ENCODE peak calls at places on chromosomes 6 and 20, in five cellular contexts. L is H9, Q is neuronal stem cell, K is trophoblast cell, M is H1. Z is an unnamed sample.

GRCh38 chr20:23666189-23666588 is 22.6 kb downstream of the CST4 start:
- DNase-seq in Q (no peak), L (no peak), K (no peak), M (no peak), Z (peak)

GRCh38 chr6:142802124-142802523 is 142.9 kb downstream of the HIVEP2 start:
- DNase-seq in L (no peak), K (peak), Q (no peak), M (no peak), Z (peak)

GRCh38 chr6:753486-753885 is 60.5 kb upstream of the EXOC2 start:
- DNase-seq in M (no peak), Q (no peak), L (no peak), K (no peak), Z (no peak)

GRCh38 chr6:80316655-80317332 is 210.3 kb downstream of the BCKDHB start:
- DNase-seq in L (no peak), M (no peak), Q (no peak), K (no peak), Z (no peak)

GRCh38 chr20:2658414-2659354 is 5.3 kb downstream of the IDH3B start:
- DNase-seq in Q (no peak), L (peak), M (no peak), K (no peak), Z (no peak)

GRCh38 chr6:158000530-158001307 is 19.1 kb downstream of the SYNJ2 start:
- DNase-seq in L (no peak), Q (no peak), M (no peak), K (no peak), Z (no peak)

GRCh38 chr6:112466378-112467151 is 119.4 kb downstream of the RFPL4B start:
- DNase-seq in L (no peak), M (no peak), Q (no peak), K (peak), Z (peak)

GRCh38 chr20:57280221-57280620 is 13.8 kb upstream of the BMP7 start:
- DNase-seq in M (no peak), L (no peak), Q (no peak), K (no peak), Z (no peak)

GRCh38 chr6:26234421-26235239 is 130.4 kb upstream of the BTN3A2 start:
- DNase-seq in K (peak), M (no peak), L (peak), Q (no peak), Z (peak)

GRCh38 chr20:51091564-51092195 is 68.8 kb upstream of the KCNG1 start:
- DNase-seq in L (no peak), K (peak), M (no peak), Q (no peak), Z (no peak)

GRCh38 chr6:160160450-160160849 is 38.8 kb downstream of the SLC22A1 start:
- DNase-seq in Q (no peak), M (no peak), K (no peak), L (no peak), Z (no peak)

DNA sequence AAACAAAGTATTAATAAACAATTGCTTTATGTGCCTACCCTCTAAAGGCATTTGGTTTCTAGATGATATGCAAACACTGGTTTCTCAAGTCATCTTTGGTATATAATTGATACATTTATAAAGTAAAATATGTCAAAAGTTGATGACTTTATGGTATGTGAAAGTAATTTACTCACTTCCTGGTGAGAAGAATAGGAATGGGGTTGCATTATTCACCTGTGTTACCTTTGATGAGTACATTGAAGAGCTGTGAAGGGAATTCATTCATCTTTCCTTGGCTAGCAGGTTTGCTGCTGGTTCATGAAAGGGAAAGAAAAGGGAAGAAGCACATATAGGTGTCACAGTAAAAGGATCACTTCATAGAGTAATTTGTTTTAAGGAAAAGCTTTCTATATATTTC is 20.4 kb downstream of the RNF217 start:
- DNase-seq in K (no peak), L (no peak), M (no peak), Q (no peak), Z (no peak)
- H2BK5ac ChIP-seq in K (no peak), L (no peak), M (no peak), Q (no peak), Z (no peak)

GRCh38 chr6:100117680-100118079 is 123.7 kb upstream of the MCHR2 start:
- DNase-seq in L (no peak), Q (no peak), M (no peak), K (no peak), Z (no peak)

GRCh38 chr6:100118301-100118700 is 124.3 kb upstream of the MCHR2 start:
- DNase-seq in M (no peak), L (no peak), Q (no peak), K (no peak), Z (no peak)

GRCh38 chr6:100119261-100119660 is 125.2 kb upstream of the MCHR2 start:
- DNase-seq in M (no peak), L (no peak), K (peak), Q (no peak), Z (no peak)

GRCh38 chr6:100115702-100116101 is 121.7 kb upstream of the MCHR2 start:
- DNase-seq in L (no peak), M (no peak), Q (no peak), K (no peak), Z (no peak)

DNA sequence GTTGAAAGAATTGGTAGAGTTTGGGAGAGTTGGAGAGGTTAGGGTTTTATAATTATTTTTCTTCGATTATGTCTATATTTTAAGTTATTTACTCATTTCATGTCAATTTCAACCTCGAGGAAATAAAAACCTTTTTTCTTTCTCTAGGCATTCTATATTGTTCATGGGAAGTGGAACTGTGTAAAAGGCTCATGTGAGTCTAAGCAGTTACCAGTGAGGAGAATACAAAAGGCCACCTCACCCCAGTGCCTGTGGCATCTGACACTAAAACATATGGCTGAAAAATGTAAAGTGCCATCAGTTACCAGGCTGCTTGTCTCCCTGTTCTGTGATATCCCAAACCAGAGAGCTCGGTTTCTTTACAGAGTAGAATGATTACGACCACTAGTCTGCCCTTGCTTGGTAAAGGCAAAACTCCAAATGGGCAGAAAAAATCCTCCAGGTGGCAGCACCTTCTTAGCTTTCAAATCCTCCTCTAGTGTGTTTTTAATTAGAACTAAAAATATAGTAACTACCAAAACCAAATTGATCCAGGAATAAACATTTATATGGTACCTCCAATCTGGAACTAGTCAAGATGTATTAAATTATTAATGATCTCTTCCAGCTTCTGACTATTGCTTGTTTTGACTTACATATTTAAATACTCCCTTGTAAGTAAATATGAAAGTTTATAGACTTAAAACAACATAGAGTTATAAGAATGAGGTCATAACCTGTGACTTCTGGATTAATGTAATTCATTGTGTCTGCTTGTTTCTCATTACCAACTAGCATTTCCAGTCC is 122.6 kb upstream of the MCHR2 start:
- DNase-seq in L (peak), M (peak), K (peak), Q (peak), Z (peak)
- H4K8ac ChIP-seq in L (no peak), M (no peak), K (no peak), Q (no peak), Z (no peak)

DNA sequence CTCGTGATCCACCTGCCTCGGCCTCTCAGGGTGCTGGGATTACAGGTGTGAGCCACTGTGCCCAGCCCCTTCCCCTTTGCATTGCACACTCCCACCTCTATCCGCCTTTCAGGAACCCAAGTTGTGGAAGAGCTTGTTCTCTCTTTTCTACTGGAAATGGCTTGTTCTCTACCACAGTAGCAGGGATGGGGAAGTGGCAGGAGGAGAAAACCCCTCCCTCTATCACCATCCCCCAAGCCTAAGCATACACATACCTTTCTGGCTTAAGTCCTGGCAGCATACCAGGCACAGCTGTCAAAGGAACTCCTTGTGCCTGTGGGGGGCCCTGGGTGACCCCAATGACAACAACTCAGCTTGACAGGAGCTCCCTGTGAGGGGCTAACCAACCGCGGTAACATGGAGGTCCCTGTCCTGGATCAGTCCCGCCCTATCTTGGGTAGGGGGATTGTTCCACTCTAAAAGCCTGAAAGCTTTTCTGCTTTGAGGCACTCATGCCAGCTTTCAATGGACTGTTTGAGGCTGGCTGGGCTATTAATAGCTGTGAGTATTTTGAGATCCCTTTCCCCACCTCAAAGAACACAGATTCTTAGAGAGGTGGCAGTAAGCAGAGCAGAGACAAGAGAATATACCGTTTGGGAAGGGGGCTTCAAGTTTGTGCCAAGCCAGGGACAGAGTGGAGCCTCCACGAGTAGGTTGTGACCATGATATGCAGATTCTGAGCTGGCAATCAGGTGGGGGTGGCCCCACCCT is 2.3 kb downstream of the KLHDC3 start:
- DNase-seq in M (no peak), L (no peak), K (no peak), Q (no peak), Z (no peak)
- H2BK12ac ChIP-seq in M (no peak), L (no peak), K (no peak), Q (no peak), Z (no peak)

GRCh38 chr6:125904871-125905270 is 51.7 kb upstream of the HINT3 start:
- DNase-seq in K (no peak), Q (no peak), L (no peak), M (no peak), Z (peak)

GRCh38 chr6:125906158-125906998 is 50.2 kb upstream of the HINT3 start:
- DNase-seq in K (peak), Q (peak), L (peak), M (no peak), Z (peak)

GRCh38 chr6:125913145-125913544 is 43.4 kb upstream of the HINT3 start:
- DNase-seq in Q (no peak), L (no peak), K (no peak), M (no peak), Z (no peak)

GRCh38 chr6:125913864-125914351 is 42.7 kb upstream of the HINT3 start:
- DNase-seq in K (peak), L (no peak), M (no peak), Q (no peak), Z (peak)

DNA sequence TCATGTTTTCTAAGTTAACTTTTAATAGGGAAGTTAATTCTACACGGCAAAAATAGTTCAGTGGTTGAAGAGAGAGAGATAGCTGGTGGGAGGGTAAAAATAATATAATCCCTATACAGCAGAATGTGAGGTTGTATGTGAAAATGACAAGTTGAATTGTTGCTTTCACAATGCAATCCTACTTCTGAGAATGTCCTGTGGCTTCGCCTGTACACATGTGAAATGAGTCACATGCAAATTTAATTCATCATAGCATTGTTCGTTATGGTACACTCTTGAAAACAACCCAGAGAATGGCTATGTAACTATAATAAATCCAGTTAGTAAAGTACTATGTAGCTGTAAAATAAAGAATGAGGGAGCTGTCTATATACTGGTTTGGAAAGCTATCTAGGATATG is 46.1 kb upstream of the HINT3 start:
- DNase-seq in L (no peak), M (no peak), Q (no peak), K (no peak), Z (peak)
- H2BK5ac ChIP-seq in L (no peak), M (no peak), Q (no peak), K (no peak), Z (no peak)

GRCh38 chr20:16699287-16699686 is 30.5 kb upstream of the SNRPB2 start:
- DNase-seq in K (no peak), M (no peak), L (no peak), Q (no peak), Z (no peak)
- H4K8ac ChIP-seq in K (no peak), M (no peak), L (no peak), Q (no peak), Z (no peak)

DNA sequence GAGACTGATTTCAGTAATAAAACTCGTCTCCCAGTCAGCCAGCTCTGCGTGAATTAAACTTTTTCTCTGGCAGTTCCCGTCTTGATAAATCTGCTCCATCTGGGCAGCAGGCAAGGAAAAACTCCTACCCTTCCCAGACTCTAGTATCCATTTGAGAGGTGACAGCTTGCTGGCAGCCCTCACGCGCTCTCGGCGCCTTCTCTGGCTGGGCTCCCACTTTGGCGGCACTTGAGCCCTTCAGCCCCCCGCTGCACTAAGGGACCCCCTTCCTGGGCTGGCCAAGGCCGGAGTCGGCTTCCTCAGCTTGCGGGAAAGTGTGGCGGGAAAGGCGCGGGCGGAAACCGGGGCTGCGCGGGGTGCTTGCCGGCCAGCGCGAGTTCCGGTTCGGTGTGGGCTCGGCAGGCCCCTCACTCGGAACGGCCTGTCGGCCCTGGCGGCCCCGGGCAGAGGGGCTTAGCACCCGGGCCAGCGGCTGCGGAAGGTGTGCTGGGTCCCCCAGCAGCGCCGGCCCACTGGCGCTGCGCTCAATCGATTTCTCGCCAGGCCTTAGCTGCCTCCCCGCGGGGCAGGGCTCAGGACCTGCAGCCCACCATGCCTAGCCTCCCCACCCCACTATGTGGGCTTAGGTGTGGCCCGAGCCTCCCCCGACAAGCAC is 21.8 kb upstream of the GMPR start:
- DNase-seq in L (no peak), Q (no peak), K (no peak), M (no peak), Z (no peak)
- H2BK12ac ChIP-seq in L (no peak), Q (peak), K (peak), M (no peak), Z (peak)

DNA sequence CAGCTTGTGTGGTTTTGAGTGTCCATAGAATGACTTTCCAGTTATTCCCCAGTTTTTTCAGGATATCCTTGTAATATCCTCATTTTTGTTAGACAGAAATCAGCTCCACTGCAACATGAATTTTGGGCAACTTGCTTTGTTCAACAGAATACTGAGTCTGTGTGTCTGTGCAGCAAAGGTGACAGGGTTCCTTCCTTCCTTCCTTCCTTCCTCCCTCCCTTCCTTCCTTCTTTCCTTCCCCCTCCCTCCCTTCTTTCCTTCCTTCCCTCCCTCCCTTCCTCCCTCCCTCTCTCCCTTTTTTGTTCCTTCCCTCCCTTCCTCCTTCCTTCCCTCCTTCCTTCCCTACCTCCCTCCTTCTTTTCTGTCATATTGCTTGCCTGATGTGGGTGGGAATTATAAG is 496.5 kb downstream of the EPM2A start:
- DNase-seq in Q (no peak), M (no peak), L (no peak), K (no peak), Z (no peak)
- H2BK5ac ChIP-seq in Q (no peak), M (no peak), L (no peak), K (no peak), Z (no peak)

DNA sequence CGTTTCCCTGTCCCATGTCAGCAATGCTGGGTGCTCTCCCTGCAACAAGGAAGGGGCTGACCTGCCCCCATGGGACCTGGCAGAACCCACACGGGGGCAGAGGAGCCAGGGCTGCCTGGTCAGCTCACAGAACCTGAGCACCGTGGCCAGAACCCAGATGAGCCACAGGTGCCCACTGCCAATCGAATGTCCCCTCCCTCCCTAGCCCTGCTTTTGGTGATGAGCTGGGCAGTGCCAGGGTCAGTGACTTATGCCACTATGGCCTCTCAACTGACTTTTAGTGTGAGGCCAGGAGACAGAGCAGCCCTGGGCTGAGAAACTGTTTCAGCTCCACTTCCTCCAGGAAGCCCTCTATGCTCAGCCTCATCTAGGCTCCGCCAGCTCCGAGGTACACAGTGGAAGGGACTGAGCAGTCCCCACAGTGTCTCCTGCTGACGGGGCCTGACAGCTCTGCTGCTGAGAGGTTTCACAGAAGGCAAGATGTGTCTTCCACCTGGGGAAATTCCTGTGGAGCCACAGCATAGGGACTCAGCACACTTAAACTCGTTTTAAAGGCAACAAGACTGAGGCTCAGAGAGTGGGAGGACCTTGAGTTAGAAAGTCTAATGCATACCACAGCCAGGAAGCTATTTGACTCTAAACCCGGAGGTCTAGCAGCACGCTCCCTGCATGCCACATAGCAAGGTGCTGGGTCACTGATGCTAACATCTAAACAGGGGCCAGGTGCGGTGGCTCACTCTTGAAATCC is 6.9 kb downstream of the ADA start:
- DNase-seq in L (no peak), M (no peak), K (peak), Q (no peak), Z (peak)
- H4K8ac ChIP-seq in L (no peak), M (peak), K (peak), Q (no peak), Z (no peak)

DNA sequence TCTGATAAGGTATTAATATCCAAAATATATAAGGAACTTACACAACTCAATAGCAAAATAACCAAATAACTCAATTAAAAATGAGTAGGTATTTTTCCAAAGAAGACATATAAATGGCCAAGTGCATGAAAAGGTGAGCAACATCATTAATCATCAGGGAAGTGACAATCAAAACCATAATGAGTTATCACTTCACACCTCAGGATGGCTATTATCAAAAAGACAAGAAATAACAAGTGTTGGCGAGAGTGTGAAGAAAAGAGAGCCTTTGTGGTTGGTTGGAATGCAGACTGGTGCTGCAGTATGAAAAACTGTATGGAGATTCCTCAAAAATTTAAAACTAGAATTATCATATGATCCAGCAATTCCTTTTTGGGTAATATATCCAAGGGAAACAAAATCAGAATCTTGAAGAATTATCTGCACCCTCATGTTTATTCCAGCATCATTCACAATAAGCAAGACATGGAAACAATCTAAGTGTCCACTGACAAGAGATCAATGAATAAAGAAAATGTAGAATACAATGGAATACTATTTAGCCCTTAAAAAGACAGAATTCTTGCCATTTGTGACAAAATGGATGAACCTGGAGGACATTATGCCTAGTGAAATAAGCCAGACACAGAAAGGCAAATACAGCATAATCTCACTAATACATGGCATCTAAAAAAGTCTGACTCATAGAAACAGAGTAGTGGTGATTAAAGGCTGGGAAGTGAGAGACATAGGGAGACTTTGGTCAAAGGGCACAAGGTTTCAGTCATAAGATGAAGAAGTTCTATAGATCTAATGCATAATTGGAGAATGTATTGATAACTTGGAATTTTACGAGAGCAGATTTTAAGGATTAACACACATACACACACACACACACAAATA is 175.6 kb downstream of the FOXA2 start:
- DNase-seq in K (no peak), L (no peak), Q (no peak), M (no peak), Z (no peak)
- H2BK12ac ChIP-seq in K (no peak), L (no peak), Q (no peak), M (no peak), Z (no peak)

GRCh38 chr6:154536922-154537449 is 26.5 kb upstream of the CNKSR3 start:
- DNase-seq in Q (no peak), L (no peak), M (no peak), K (no peak), Z (peak)
- H2BK5ac ChIP-seq in Q (no peak), L (no peak), M (no peak), K (no peak), Z (no peak)